ENCODE peak calls at places on chromosomes 1 and 21, in seven cellular contexts. G is heart right ventricle, B is foreskin fibroblast, Y is GM12864, Q is tibial nerve, L is dorsolateral prefrontal cortex, U is glutamatergic neuron. X is an unnamed sample.

GRCh38 chr1:31576201-31576669 is at the start of gene TINAGL1:
- DNase-seq in L (no peak), U (no peak), B (peak), Q (no peak), G (peak), Y (no peak), X (peak)

GRCh38 chr1:27554777-27555699 is 48.9 kb downstream of the AHDC1 start:
- DNase-seq in Q (peak), Y (no peak), U (no peak), L (no peak), G (no peak), B (no peak), X (no peak)

GRCh38 chr1:37474697-37475379 is 458 bp downstream of the ZC3H12A start:
- DNase-seq in L (no peak), B (peak), Y (no peak), G (no peak), Q (no peak), U (no peak), X (peak)

GRCh38 chr21:45128613-45129226 is 54.3 kb downstream of the ADARB1 start:
- DNase-seq in Y (no peak), L (peak), G (peak), U (peak), Q (peak), B (peak), X (peak)

GRCh38 chr1:106063510-106063909 is 993.0 kb upstream of the PRMT6 start:
- DNase-seq in U (no peak), Y (no peak), L (no peak), G (no peak), Q (no peak), B (no peak), X (no peak)

GRCh38 chr21:46540087-46540710 is 64.7 kb downstream of the S100B start:
- DNase-seq in B (no peak), U (no peak), L (no peak), Y (no peak), Q (no peak), G (no peak), X (no peak)

GRCh38 chr1:37831809-37832208 is 23.8 kb upstream of the YRDC start:
- DNase-seq in G (no peak), Y (no peak), B (no peak), U (no peak), Q (no peak), L (no peak), X (no peak)

GRCh38 chr1:24932284-24932683 is 2.2 kb upstream of the RUNX3 start:
- DNase-seq in B (peak), U (peak), Y (no peak), Q (no peak), L (no peak), G (no peak), X (peak)

GRCh38 chr1:153880962-153881361 is 41.8 kb downstream of the GATAD2B start:
- DNase-seq in L (peak), G (peak), Q (peak), Y (no peak), B (peak), U (peak), X (no peak)

GRCh38 chr1:234603221-234604204 is 6.5 kb downstream of the IRF2BP2 start:
- DNase-seq in L (no peak), B (peak), Y (no peak), G (no peak), U (no peak), Q (no peak), X (no peak)

GRCh38 chr1:11648039-11648438 is 6.2 kb downstream of the FBXO2 start:
- DNase-seq in L (peak), B (no peak), Y (no peak), U (no peak), G (no peak), Q (peak), X (no peak)

GRCh38 chr1:155277896-155278688 is 829 bp downstream of the HCN3 start:
- DNase-seq in Q (peak), Y (no peak), B (peak), U (peak), G (peak), L (peak), X (peak)

GRCh38 chr21:37660709-37661108 is 255.5 kb downstream of the KCNJ6 start:
- DNase-seq in Y (no peak), Q (no peak), L (no peak), U (no peak), B (no peak), G (no peak), X (no peak)

GRCh38 chr1:24111998-24112380 is at the start of gene MYOM3:
- DNase-seq in Y (no peak), L (no peak), B (no peak), U (no peak), Q (no peak), G (peak), X (peak)

GRCh38 chr1:180369061-180369460 is 133.3 kb downstream of the ACBD6 start:
- DNase-seq in Q (no peak), G (no peak), L (no peak), Y (no peak), U (no peak), B (no peak), X (no peak)

GRCh38 chr1:33168556-33169289 is 13.1 kb downstream of the TRIM62 start:
- DNase-seq in B (peak), Y (no peak), Q (no peak), U (no peak), L (no peak), G (no peak), X (no peak)
- TF ChIP-seq CTCF in B (no peak), Y (peak), Q (no peak), U (no peak), L (no peak), G (no peak), X (no peak)

GRCh38 chr1:1051127-1051810 is 22.8 kb downstream of the RNF223 start:
- DNase-seq in L (no peak), Q (no peak), U (no peak), G (no peak), B (no peak), Y (no peak), X (no peak)
- TF ChIP-seq CTCF in L (no peak), Q (no peak), U (no peak), G (no peak), B (no peak), Y (no peak), X (no peak)

GRCh38 chr1:109649380-109649987 is 6.4 kb upstream of the GSTM4 start:
- DNase-seq in Q (no peak), L (no peak), U (no peak), B (peak), Y (no peak), G (no peak), X (no peak)
- TF ChIP-seq CTCF in Q (peak), L (peak), U (no peak), B (peak), Y (peak), G (peak), X (no peak)

DNA sequence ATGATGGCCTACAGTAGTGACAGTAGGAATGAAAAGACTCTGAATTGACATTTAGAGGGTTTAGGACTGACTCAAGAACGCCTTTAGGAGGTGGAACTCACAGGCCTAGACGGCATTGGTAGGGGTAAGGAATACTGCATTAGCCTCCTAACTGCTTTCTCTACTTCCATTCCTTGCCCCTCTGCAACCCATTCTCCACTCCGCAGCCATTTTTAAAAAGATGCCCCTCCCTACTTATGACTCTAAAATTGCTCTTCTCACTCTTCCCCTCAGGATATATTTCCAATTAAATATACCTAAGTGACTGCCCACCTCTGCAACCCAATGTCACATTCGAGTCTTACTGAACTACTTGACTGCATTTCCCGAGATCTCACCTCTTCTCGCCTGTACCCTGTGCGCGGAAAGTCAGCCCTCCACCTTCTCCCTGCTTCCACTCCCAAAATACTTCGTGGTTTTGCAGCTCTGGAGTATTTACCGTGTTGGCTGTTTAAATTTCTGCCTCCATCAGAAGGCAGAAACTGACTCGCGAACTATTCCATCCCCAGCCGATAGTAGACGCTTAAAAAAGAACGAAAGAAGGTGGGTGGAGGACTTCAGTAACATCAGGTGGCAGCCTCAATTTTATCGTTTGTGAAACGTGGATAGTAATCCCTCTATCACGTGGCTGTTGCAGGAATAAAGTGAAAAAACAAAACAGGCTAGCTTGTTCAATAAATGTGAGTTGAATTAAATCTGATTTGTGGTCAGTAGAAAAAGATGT is 1.1 kb upstream of the YBX1 start:
- DNase-seq in Y (no peak), U (no peak), B (peak), L (no peak), Q (no peak), G (no peak), X (no peak)
- TF ChIP-seq CTCF in Y (no peak), U (no peak), B (no peak), L (no peak), Q (no peak), G (no peak), X (no peak)

GRCh38 chr1:78676996-78677395 is 27.4 kb downstream of the IFI44 start:
- DNase-seq in Y (no peak), G (no peak), U (no peak), L (no peak), B (no peak), Q (no peak), X (no peak)

GRCh38 chr1:78672428-78672827 is 22.8 kb downstream of the IFI44 start:
- DNase-seq in Y (no peak), G (no peak), U (no peak), L (no peak), B (no peak), Q (no peak), X (no peak)

GRCh38 chr1:78677788-78678187 is 28.2 kb downstream of the IFI44 start:
- DNase-seq in B (no peak), L (no peak), Q (no peak), U (no peak), G (no peak), Y (no peak), X (no peak)

GRCh38 chr1:78676347-78676982 is 26.8 kb downstream of the IFI44 start:
- DNase-seq in Y (peak), L (peak), B (peak), Q (peak), U (no peak), G (peak), X (peak)

GRCh38 chr1:78673120-78673519 is 23.5 kb downstream of the IFI44 start:
- DNase-seq in Q (no peak), G (no peak), Y (no peak), B (no peak), L (no peak), U (peak), X (no peak)
- TF ChIP-seq CTCF in Q (no peak), G (no peak), Y (peak), B (no peak), L (no peak), U (peak), X (peak)

DNA sequence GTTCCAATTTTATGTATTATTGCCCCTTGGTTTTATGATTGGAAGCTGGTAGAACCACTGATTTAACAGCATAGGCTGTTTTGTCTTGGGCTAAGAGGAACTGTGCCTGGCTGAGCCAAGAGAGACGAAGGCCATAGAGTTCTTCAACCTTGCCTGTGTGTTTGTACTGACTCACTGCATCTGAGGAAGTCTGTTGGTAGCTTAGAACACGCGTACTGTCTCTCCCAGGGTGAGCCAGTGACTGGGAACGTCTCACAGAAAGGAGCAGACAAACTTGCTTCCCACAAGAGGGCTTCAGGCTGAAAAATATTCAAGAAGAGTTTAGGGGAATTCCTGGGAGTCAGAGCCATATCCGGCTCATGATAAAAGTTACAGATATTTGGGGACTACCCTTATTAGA is 14.9 kb downstream of the TMEM51 start:
- DNase-seq in Y (no peak), U (no peak), L (no peak), B (peak), G (no peak), Q (no peak), X (no peak)
- TF ChIP-seq CTCF in Y (no peak), U (no peak), L (no peak), B (peak), G (no peak), Q (no peak), X (no peak)

DNA sequence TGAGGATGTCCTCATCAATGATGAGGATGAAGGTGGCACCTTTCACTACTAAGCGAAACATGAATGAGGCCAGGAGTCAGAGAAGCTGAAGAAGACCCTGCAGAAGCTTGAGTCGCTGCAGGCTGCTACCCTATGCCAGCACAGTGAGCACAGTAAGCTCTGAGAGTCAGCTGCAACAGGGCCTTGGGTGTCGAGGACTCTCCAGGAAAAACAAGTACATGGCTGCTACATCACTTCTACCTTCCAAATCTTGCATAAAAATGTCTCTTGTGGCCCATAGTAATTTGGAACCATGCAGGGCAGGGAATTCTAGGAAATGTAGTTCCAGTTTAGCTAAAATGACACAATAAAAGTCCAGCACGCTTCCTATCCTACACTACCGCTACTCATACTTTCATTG is 51.5 kb upstream of the KIRREL1 start:
- DNase-seq in Y (no peak), B (no peak), L (no peak), U (no peak), Q (no peak), G (no peak), X (no peak)
- TF ChIP-seq CTCF in Y (no peak), B (no peak), L (no peak), U (no peak), Q (no peak), G (no peak), X (no peak)

GRCh38 chr1:89378001-89378400 is 14.1 kb downstream of the GBP6 start:
- DNase-seq in G (no peak), L (no peak), U (no peak), Y (no peak), B (no peak), Q (no peak), X (no peak)

GRCh38 chr1:89383185-89383584 is 19.3 kb downstream of the GBP6 start:
- DNase-seq in B (no peak), L (no peak), U (no peak), Y (no peak), Q (no peak), G (no peak), X (no peak)

GRCh38 chr1:89382479-89382878 is 18.6 kb downstream of the GBP6 start:
- DNase-seq in B (no peak), L (no peak), Y (no peak), G (no peak), Q (no peak), U (no peak), X (no peak)

DNA sequence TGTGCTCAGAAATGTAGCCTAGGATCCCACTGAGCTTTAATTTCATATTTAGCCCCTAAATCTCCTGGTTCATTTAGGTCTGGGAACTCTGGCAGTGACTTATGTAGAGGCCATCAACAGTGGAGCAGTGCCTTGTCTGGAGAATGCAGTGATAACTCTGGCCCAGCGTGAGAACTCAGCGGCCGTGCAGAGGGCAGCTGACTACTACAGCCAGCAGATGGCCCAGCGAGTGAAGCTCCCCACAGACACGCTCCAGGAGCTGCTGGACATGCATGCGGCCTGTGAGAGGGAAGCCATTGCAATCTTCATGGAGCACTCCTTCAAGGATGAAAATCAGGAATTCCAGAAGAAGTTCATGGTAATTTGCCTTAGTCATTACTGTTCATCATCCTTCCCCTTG is 17.8 kb downstream of the GBP6 start:
- DNase-seq in U (peak), Q (no peak), B (no peak), G (no peak), Y (no peak), L (no peak), X (no peak)
- TF ChIP-seq CTCF in U (no peak), Q (no peak), B (no peak), G (no peak), Y (no peak), L (no peak), X (no peak)

X was measured in nephron progenitor cell.